ENCODE peak calls at places on chromosomes 1 and 21, in four cellular contexts. N is B cell, W is K562, H is heart right ventricle. M is an unnamed sample.

GRCh38 chr1:28273216-28273860 is 14.0 kb downstream of the SESN2 start:
- DNase-seq in N (no peak), W (no peak), H (no peak), M (no peak)

GRCh38 chr1:167984886-167985489 is 48.1 kb upstream of the MPC2 start:
- DNase-seq in N (no peak), W (peak; percentile 92), H (no peak), M (no peak)

GRCh38 chr1:213014642-213015041 is 1.0 kb downstream of the ANGEL2 start:
- DNase-seq in N (no peak), W (peak; percentile 38), H (no peak), M (no peak)

GRCh38 chr1:215744419-215744818 is 177.3 kb downstream of the KCTD3 start:
- DNase-seq in N (no peak), W (no peak), H (no peak), M (no peak)

GRCh38 chr1:239926184-239926583 is 165.5 kb upstream of the FMN2 start:
- DNase-seq in N (no peak), W (no peak), H (no peak), M (no peak)

GRCh38 chr1:107877092-107877491 is 87.9 kb downstream of the VAV3 start:
- DNase-seq in N (no peak), W (no peak), H (no peak), M (no peak)

GRCh38 chr1:38420666-38421065 is 374.1 kb upstream of the POU3F1 start:
- DNase-seq in N (no peak), W (no peak), H (no peak), M (no peak)

GRCh38 chr1:10674700-10675598 is 121.5 kb downstream of the CASZ1 start:
- DNase-seq in N (no peak), W (no peak), H (no peak), M (no peak)

GRCh38 chr21:44083631-44084291 is 23.4 kb upstream of the PWP2 start:
- DNase-seq in N (no peak), W (no peak), H (no peak), M (no peak)

GRCh38 chr1:227921461-227922185 is 26.1 kb downstream of the WNT9A start:
- DNase-seq in N (no peak), W (no peak), H (no peak), M (no peak)

GRCh38 chr1:9595156-9595967 is 6.7 kb downstream of the TMEM201 start:
- DNase-seq in N (peak; percentile 25), W (no peak), H (no peak), M (no peak)

GRCh38 chr21:16370176-16370575 is 640.4 kb downstream of the USP25 start:
- DNase-seq in N (no peak), W (no peak), H (no peak), M (no peak)

GRCh38 chr1:233607252-233608119 is 6.4 kb upstream of the KCNK1 start:
- DNase-seq in N (no peak), W (peak; percentile 42), H (no peak), M (no peak)

GRCh38 chr1:54798769-54799641 is 2.1 kb downstream of the TTC22 start:
- DNase-seq in N (no peak), W (no peak), H (no peak), M (peak; percentile 69)

GRCh38 chr1:235624751-235625192 is 24.8 kb downstream of the GNG4 start:
- DNase-seq in N (no peak), W (no peak), H (no peak), M (no peak)

GRCh38 chr1:50427818-50428779 is 4.9 kb upstream of the DMRTA2 start:
- DNase-seq in N (no peak), W (no peak), H (no peak), M (no peak)

GRCh38 chr21:29376556-29376955 is 77.8 kb downstream of the BACH1 start:
- DNase-seq in N (peak; percentile 36), W (peak; percentile 73), H (peak; percentile 18), M (peak; percentile 66)

GRCh38 chr1:16072616-16073484 is 601 bp downstream of the FAM131C start:
- DNase-seq in N (peak; percentile 58), W (no peak), H (no peak), M (no peak)

GRCh38 chr1:8536521-8536920 is 218.6 kb downstream of the SLC45A1 start:
- DNase-seq in N (no peak), W (no peak), H (no peak), M (no peak)

GRCh38 chr1:60066001-60066400 is 7.6 kb downstream of the C1orf87 start:
- DNase-seq in N (no peak), W (no peak), H (no peak), M (no peak)

GRCh38 chr1:37042506-37042905 is 8.2 kb upstream of the GRIK3 start:
- DNase-seq in N (no peak), W (no peak), H (no peak), M (no peak)

GRCh38 chr1:1232801-1233566 is 947 bp downstream of the B3GALT6 start:
- DNase-seq in N (no peak), W (no peak), H (no peak), M (no peak)

GRCh38 chr1:51534447-51534846 is 15.4 kb upstream of the EPS15 start:
- DNase-seq in N (no peak), W (no peak), H (no peak), M (no peak)

GRCh38 chr1:64392109-64392508 is 77.8 kb upstream of the CACHD1 start:
- DNase-seq in N (no peak), W (no peak), H (no peak), M (no peak)

GRCh38 chr1:248852548-248852947 is 6.3 kb downstream of the ZNF692 start:
- DNase-seq in N (peak; percentile 54), W (no peak), H (no peak), M (no peak)

GRCh38 chr1:26828352-26829093 is 2.0 kb downstream of the ZDHHC18 start:
- DNase-seq in N (no peak), W (peak; percentile 76), H (no peak), M (peak; percentile 51)

GRCh38 chr21:40841524-40842196 is 5.3 kb downstream of the DSCAM start:
- DNase-seq in N (no peak), W (peak; percentile 14), H (peak; percentile 42), M (no peak)

GRCh38 chr1:17439250-17440073 is at the start of gene RCC2:
- DNase-seq in N (peak; percentile 97), W (peak; percentile 87), H (peak; percentile 80), M (peak; percentile 96)

GRCh38 chr1:205554016-205554811 is 49.7 kb downstream of the CDK18 start:
- DNase-seq in N (no peak), W (no peak), H (no peak), M (no peak)
- TF ChIP-seq CTCF in N (no peak), W (no peak), H (no peak), M (no peak)

GRCh38 chr1:6105763-6106162 is 60.1 kb downstream of the KCNAB2 start:
- DNase-seq in N (no peak), W (no peak), H (peak; percentile 0), M (no peak)
- TF ChIP-seq CTCF in N (no peak), W (peak; percentile 60), H (no peak), M (no peak)

GRCh38 chr1:18564661-18565060 is 66.0 kb upstream of the PAX7 start:
- DNase-seq in N (no peak), W (no peak), H (no peak), M (no peak)
- TF ChIP-seq CTCF in N (no peak), W (no peak), H (no peak), M (no peak)

GRCh38 chr1:29689372-29690030 is 453.2 kb downstream of the PTPRU start:
- DNase-seq in N (no peak), W (no peak), H (no peak), M (no peak)
- TF ChIP-seq CTCF in N (no peak), W (no peak), H (no peak), M (no peak)

GRCh38 chr1:94237291-94238226 is at the start of gene ARHGAP29:
- DNase-seq in N (peak; percentile 83), W (peak; percentile 49), H (peak; percentile 90), M (peak; percentile 85)
- TF ChIP-seq CTCF in N (no peak), W (no peak), H (no peak), M (no peak)

GRCh38 chr1:6601865-6602668 is 602 bp downstream of the KLHL21 start:
- DNase-seq in N (peak; percentile 66), W (peak; percentile 60), H (peak; percentile 60), M (peak; percentile 81)

GRCh38 chr1:6599141-6599975 is 3.3 kb downstream of the KLHL21 start:
- DNase-seq in N (peak; percentile 67), W (no peak), H (no peak), M (no peak)

GRCh38 chr1:6602669-6603423 is at the start of gene KLHL21:
- DNase-seq in N (peak; percentile 97), W (peak; percentile 97), H (peak; percentile 92), M (peak; percentile 96)

GRCh38 chr1:6600410-6601048 is 2.1 kb downstream of the KLHL21 start:
- DNase-seq in N (no peak), W (peak; percentile 30), H (no peak), M (no peak)

DNA sequence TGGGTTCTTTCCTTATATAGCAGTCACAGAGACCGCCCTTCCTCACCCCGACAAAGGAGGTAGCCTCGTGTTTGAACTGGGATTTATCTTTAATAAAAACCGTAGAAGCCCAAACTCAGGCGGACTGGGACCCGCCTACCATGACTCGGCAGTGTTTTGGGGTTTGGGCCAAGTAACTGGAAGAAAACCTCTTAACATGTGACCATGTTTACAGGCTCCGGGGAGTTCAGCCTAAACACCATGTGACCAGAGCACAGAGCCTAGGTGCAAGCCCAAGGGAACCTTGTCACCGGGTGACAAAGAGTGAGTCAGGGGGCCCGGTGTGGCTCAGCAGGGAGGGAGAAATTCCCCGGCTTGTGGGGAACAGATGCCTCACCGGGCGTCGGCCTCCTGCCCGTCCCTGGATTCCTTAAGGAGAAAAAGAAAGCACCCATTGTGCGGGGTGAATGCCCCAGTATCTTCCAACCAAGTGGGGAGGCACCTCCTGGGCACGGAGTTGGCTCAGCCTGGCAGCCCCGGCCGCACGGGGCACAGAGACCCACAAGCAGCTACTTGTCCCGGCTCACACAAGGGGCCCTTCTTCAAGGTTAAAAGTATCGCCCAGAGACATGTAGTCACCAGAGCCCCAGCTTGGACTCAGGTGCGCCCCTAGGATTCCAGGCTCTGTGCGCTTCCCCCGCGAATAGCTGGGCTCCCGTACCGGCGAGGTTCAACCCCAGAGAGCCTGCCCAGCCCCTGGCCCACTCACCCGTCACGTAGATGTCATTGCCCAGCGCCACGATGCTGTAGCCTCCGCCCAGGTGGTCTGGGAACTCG is 1.4 kb downstream of the KLHL21 start:
- DNase-seq in N (peak; percentile 62), W (peak; percentile 97), H (peak; percentile 60), M (peak; percentile 80)
- TF ChIP-seq CTCF in N (no peak), W (no peak), H (no peak), M (no peak)

GRCh38 chr1:204345941-204346678 is 13.6 kb downstream of the PLEKHA6 start:
- DNase-seq in N (no peak), W (no peak), H (no peak), M (no peak)
- TF ChIP-seq CTCF in N (no peak), W (no peak), H (no peak), M (no peak)